ENCODE peak calls at places on chromosomes 11 and 22, in five cellular contexts. T is stomach, E is upper lobe of left lung, C is HepG2, U is HL-60. Y is an unnamed sample.
A peak's percentile ranks its signal among the peaks of the same experiment; 100 is the strongest.

GRCh38 chr11:68342459-68343158 is 30.2 kb downstream of the LRP5 start:
- DNase-seq in C (no peak), U (no peak), E (peak; percentile 71), T (peak; percentile 60), Y (no peak)

GRCh38 chr11:64226507-64227051 is 505 bp downstream of the NUDT22 start:
- DNase-seq in T (peak; percentile 68), C (peak; percentile 50), E (peak; percentile 86), U (peak; percentile 80), Y (no peak)

GRCh38 chr11:118171274-118172062 is 5.0 kb downstream of the SCN2B start:
- DNase-seq in E (peak; percentile 76), U (no peak), T (peak; percentile 78), C (peak; percentile 56), Y (peak; percentile 76)

GRCh38 chr11:32427935-32428664 is 7.2 kb downstream of the WT1 start:
- DNase-seq in U (no peak), E (no peak), T (no peak), C (no peak), Y (no peak)

GRCh38 chr11:19679952-19680823 is 32.4 kb upstream of the NAV2 start:
- DNase-seq in E (peak; percentile 86), U (no peak), C (no peak), T (peak; percentile 68), Y (peak; percentile 91)

GRCh38 chr11:77113382-77114088 is 10.9 kb downstream of the OMP start:
- DNase-seq in T (peak; percentile 55), E (no peak), C (no peak), U (no peak), Y (no peak)

GRCh38 chr11:64887757-64888405 is 9.5 kb upstream of the EHD1 start:
- DNase-seq in E (peak; percentile 88), C (peak; percentile 46), T (peak; percentile 88), U (peak; percentile 73), Y (peak; percentile 92)

GRCh38 chr11:65274734-65275682 is 13.2 kb downstream of the POLA2 start:
- DNase-seq in E (peak; percentile 75), T (peak; percentile 75), C (peak; percentile 89), U (no peak), Y (no peak)

GRCh38 chr11:61793084-61793828 is 545 bp downstream of the FEN1 start:
- DNase-seq in C (peak; percentile 12), U (no peak), E (no peak), T (no peak), Y (no peak)

GRCh38 chr11:58642120-58642625 is 19.7 kb downstream of the CNTF start:
- DNase-seq in E (no peak), C (no peak), T (no peak), U (no peak), Y (no peak)

GRCh38 chr11:73334244-73335203 is 26.4 kb downstream of the ARHGEF17 start:
- DNase-seq in E (peak; percentile 81), T (peak; percentile 65), U (no peak), C (peak; percentile 45), Y (peak; percentile 84)
- TF ChIP-seq POLR2AphosphoS5 in E (no peak), T (no peak), U (no peak), C (no peak), Y (no peak)

GRCh38 chr11:833114-833791 is 501 bp downstream of the CD151 start:
- DNase-seq in E (no peak), T (peak; percentile 69), U (no peak), C (no peak), Y (no peak)

GRCh38 chr11:836274-836673 is 3.5 kb downstream of the CD151 start:
- DNase-seq in T (no peak), C (no peak), U (no peak), E (no peak), Y (no peak)

GRCh38 chr11:833849-834311 is 1.1 kb downstream of the CD151 start:
- DNase-seq in E (no peak), U (no peak), C (no peak), T (peak; percentile 43), Y (no peak)

GRCh38 chr11:832529-833113 is at the start of gene CD151:
- DNase-seq in E (no peak), U (no peak), C (no peak), T (peak; percentile 73), Y (no peak)

DNA sequence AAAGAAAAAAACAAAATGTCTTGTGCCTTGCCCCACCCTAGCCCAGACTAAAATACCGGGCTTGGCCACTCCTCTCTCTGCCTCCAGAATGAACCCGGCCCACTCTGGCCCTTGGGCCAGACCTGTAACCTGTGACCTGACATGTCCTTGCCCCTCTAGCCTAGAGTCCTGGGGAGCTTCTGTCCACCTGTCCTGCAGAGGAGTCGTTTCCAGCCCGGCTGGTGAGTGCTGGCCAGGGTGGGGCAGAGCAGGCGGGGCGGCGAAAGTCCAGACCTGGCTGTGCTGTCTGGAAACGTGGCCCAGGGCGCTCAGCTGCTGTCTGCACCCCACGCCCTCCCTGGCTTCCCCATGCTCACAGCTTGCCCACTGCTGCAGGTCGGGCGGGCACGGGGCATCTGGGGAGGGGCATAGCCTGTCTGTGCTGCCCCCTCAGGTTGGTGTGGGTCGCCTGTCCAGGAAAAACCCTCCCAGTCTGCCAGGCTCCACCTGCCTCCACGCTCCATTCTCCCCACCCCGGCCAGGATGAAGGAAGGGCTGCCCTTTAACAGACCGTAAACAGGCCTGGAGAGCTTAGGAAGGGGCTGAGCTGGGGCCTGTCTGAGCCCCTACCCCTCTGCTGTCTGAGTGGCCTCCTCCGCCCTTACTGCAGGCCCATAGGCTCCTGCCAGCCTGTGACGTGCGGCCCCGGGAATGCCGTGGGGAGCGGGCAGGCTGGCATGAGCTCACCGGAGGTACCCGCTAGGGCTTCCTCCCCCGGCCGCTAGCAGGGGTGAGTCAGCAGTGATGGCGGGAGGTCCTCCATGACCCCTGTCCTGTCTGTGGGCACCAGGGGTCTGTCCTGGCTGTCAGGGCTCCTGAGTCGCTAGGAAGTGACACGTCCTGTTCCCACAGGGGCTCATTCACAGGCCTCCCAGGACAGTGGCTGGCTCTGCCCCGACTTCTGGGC is 1.9 kb downstream of the CD151 start:
- DNase-seq in C (no peak), U (no peak), T (peak; percentile 80), E (peak; percentile 93), Y (no peak)
- TF ChIP-seq POLR2AphosphoS5 in C (no peak), U (no peak), T (peak; percentile 80), E (peak; percentile 71), Y (peak; percentile 54)

GRCh38 chr22:38653741-38654140 is 2.5 kb downstream of the FAM227A start:
- DNase-seq in T (no peak), C (no peak), U (no peak), E (no peak), Y (no peak)

GRCh38 chr22:38652858-38653257 is 3.3 kb downstream of the FAM227A start:
- DNase-seq in E (no peak), C (no peak), T (no peak), U (no peak), Y (no peak)

GRCh38 chr22:38655532-38656255 is 498 bp downstream of the FAM227A start:
- DNase-seq in C (no peak), T (no peak), U (no peak), E (no peak), Y (no peak)

GRCh38 chr22:38657248-38657909 is 941 bp downstream of the CBY1 start:
- DNase-seq in T (no peak), U (no peak), C (peak; percentile 13), E (peak; percentile 24), Y (no peak)

DNA sequence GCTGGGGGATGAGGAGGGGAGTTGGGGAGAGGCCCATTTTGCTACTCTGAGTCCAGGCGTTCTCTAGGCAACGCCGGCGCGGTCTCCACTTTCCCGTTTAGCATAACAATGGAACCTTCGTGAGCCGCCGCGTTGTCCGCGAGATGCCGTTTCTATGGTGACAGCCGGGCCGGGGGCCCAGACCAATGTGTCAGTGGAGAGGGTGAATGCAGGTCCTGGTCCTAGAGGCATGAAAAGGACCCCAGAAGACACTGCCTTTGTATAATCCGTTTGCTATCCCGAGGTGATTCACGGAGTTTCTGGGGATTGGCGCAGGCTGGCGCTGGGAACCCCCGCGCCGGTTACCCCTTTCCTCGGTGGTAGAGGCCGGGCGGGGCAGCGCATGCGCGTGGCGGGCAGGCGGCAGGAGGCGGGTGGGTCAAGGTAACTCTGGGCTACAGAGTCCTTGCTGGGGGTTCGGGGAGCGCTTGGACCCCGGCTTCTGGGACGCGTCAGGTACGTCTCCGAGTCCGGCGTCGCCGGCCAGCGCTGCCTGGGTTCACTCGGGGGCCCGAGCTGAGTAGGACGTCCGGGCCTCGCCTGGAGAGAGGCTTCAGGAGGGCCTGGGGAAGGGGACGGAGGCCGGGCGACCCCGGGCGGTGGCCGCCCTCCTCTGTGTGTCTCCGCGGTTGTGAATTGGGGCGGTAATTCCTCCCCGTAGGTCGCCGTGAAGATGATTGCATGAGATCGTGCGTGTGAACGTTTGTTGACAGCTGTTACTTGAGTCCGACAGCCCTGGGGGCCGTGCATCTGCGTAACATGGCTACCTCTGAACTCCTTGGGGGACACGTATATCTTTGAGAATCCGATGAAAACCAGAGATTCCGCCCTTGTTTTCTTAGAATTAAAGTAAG is at the start of the genes CBY1 and FAM227A:
- DNase-seq in U (peak; percentile 54), T (peak; percentile 92), E (peak; percentile 87), C (peak; percentile 78), Y (peak; percentile 87)
- TF ChIP-seq POLR2AphosphoS5 in U (no peak), T (no peak), E (peak; percentile 18), C (peak; percentile 60), Y (peak; percentile 27)

DNA sequence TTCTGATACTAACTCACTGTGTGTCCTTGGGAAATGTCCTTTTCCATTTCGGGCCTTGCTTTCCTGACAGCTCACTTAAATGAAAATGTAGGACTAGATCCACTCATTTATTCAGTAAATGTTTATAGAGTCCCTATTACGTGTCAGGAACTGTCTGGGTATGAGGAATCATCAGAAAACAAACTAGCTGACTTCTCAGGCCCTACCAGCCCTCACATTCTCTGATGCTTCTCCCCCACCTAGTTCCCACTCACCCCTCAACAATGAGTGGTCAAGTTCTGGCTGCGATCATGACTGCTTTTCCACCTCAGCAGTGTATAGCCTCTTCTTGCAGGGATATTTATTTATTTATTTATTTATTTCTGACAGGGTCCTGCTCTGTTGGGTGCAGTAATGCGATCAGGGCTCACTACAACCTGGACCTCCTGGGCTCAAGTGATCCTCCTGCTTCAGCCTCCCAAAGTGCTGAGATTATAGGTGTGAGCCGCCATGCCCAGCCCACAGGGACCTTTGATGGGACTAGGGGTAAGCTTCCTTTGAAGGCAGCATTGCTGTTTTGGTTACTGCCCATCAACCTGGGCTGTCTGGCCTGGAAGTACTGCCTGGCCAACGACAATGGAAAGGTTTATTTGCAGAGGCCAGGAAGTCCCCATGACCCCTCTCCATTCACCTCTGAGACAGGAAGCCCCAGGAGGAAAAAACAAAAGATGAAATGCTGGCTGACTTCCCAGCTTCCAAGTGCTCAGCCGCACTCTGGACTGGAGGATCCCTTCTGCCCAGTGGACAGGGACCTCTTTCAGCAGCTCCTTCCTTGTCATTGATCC is 33.1 kb upstream of the POLD3 start:
- DNase-seq in E (no peak), C (peak; percentile 81), T (no peak), U (no peak), Y (no peak)
- TF ChIP-seq POLR2AphosphoS5 in E (no peak), C (no peak), T (no peak), U (no peak), Y (no peak)

DNA sequence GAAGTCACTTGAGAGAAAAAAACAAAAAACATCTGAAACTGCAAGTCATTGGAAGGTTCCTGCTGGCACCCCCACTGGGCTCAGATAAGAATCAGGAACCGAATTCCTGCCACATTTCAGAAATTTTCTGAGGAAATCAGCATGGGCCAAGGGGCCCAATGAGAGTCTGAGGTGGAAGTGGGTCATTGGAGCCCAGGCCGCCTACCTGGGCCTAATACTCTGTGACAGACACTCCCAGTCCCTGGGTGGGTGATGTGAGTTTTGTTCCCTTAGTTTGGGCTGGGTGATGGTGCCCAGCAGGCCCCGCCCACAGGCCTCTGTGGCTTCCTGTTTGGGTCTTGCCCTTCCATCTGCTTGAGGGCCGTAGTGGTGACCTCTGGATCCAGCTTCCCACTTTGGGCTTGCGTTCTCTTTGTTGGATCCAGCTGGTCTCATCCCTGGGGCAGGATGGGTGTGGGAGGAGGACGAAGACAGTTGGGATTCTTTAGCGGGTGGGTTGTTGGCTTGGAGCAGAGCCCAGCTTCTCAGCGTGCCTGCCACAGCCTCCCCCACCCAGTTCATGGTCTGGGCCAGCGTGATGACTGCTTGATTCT is 40.7 kb downstream of the PARVA start:
- DNase-seq in E (no peak), U (no peak), T (no peak), C (no peak), Y (no peak)
- TF ChIP-seq POLR2AphosphoS5 in E (no peak), U (no peak), T (no peak), C (no peak), Y (no peak)

Y was measured in suprapubic skin.